ENCODE peak calls at places on chromosomes 7 and 10, in ten cellular contexts. D is right lobe of liver, O is mammary epithelial cell, W is HL-60, H is sigmoid colon, I is heart right ventricle, B is IMR-90, K is esophagus muscularis mucosa, A is endodermal cell, T is fibroblast of lung. G is an unnamed sample.
A peak's percentile ranks its signal among the peaks of the same experiment; 100 is the strongest.

GRCh38 chr7:82859106-82859850 is 303.4 kb downstream of the PCLO start:
- DNase-seq in W (no peak), O (peak; percentile 16), D (no peak), I (no peak), T (no peak), B (peak; percentile 1), H (no peak), K (no peak), A (no peak), G (no peak)

GRCh38 chr7:3747452-3747851 is 446.4 kb downstream of the SDK1 start:
- DNase-seq in D (no peak), H (no peak), I (no peak), B (no peak), W (no peak), T (no peak), A (no peak), K (no peak), O (no peak), G (no peak)

GRCh38 chr10:35375091-35375765 is 38.9 kb downstream of the CCNY start:
- DNase-seq in B (peak; percentile 47), D (no peak), W (no peak), K (no peak), T (no peak), H (no peak), I (no peak), A (no peak), O (peak; percentile 14), G (no peak)

GRCh38 chr10:110859947-110860376 is 11.8 kb upstream of the PDCD4 start:
- DNase-seq in A (peak; percentile 22), K (no peak), W (peak; percentile 93), H (peak; percentile 67), B (peak; percentile 72), I (no peak), O (no peak), D (no peak), T (peak; percentile 80), G (no peak)

GRCh38 chr10:122126763-122127659 is 138.0 kb downstream of the TACC2 start:
- DNase-seq in B (peak; percentile 97), K (no peak), W (no peak), T (peak; percentile 96), H (peak; percentile 83), O (peak; percentile 73), D (no peak), I (no peak), A (peak; percentile 74), G (no peak)

GRCh38 chr7:127588019-127588696 is at the start of gene ARF5:
- DNase-seq in I (peak; percentile 93), D (peak; percentile 94), K (peak; percentile 96), O (peak; percentile 75), A (peak; percentile 96), B (peak; percentile 72), W (peak; percentile 41), T (peak; percentile 80), H (peak; percentile 95), G (peak; percentile 88)

GRCh38 chr7:94975316-94975715 is 67.9 kb downstream of the PPP1R9A start:
- DNase-seq in H (no peak), A (no peak), K (no peak), T (peak; percentile 92), W (no peak), D (no peak), I (no peak), B (no peak), O (no peak), G (no peak)

GRCh38 chr7:87147500-87147899 is 4.8 kb upstream of the DMTF1 start:
- DNase-seq in D (no peak), O (peak; percentile 8), B (no peak), H (no peak), I (no peak), A (peak; percentile 53), W (no peak), K (no peak), T (no peak), G (no peak)

GRCh38 chr7:100489824-100490223 is 6.1 kb downstream of the NYAP1 start:
- DNase-seq in T (peak; percentile 97), H (no peak), A (peak; percentile 89), B (peak; percentile 96), I (no peak), K (no peak), W (peak; percentile 84), D (no peak), O (peak; percentile 44), G (peak; percentile 97)

GRCh38 chr10:12814166-12814565 is 187.3 kb downstream of the CCDC3 start:
- DNase-seq in D (no peak), I (no peak), T (no peak), K (no peak), H (no peak), B (no peak), W (no peak), A (no peak), O (no peak), G (no peak)

GRCh38 chr7:141974831-141975230 is 1.3 kb upstream of the TAS2R38 start:
- DNase-seq in D (no peak), A (peak; percentile 72), K (no peak), I (no peak), H (no peak), T (no peak), B (no peak), O (peak; percentile 37), W (no peak), G (no peak)

GRCh38 chr10:118214751-118215150 is 127.4 kb downstream of the FAM204A start:
- DNase-seq in T (no peak), K (peak; percentile 24), O (no peak), D (no peak), W (no peak), B (no peak), H (no peak), I (no peak), A (no peak), G (no peak)

GRCh38 chr10:70432561-70433263 is 8.8 kb downstream of the NODAL start:
- DNase-seq in D (no peak), H (peak; percentile 61), B (no peak), K (no peak), I (no peak), O (no peak), A (no peak), T (no peak), W (no peak), G (no peak)

GRCh38 chr10:70435241-70436085 is 6.0 kb downstream of the NODAL start:
- DNase-seq in D (no peak), B (no peak), A (peak; percentile 50), I (no peak), T (no peak), O (no peak), H (peak; percentile 53), W (no peak), K (no peak), G (no peak)

GRCh38 chr10:70433581-70434280 is 7.8 kb downstream of the NODAL start:
- DNase-seq in I (peak; percentile 25), A (no peak), K (no peak), T (no peak), D (no peak), W (no peak), O (no peak), H (peak; percentile 53), B (peak; percentile 18), G (peak; percentile 4)

GRCh38 chr10:70430489-70431445 is 10.7 kb downstream of the NODAL start:
- DNase-seq in K (no peak), B (peak; percentile 87), D (peak; percentile 49), A (no peak), T (peak; percentile 99), O (peak; percentile 30), H (peak; percentile 92), W (no peak), I (peak; percentile 34), G (peak; percentile 42)

GRCh38 chr10:70432101-70432500 is 9.4 kb downstream of the NODAL start:
- DNase-seq in T (no peak), O (peak; percentile 64), W (no peak), D (no peak), I (peak; percentile 24), B (no peak), H (peak; percentile 61), K (no peak), A (peak; percentile 45), G (peak; percentile 69)
- H3K4me3 ChIP-seq in T (no peak overlapping the region), O (no peak overlapping the region), W (no peak overlapping the region), D (no peak overlapping the region), I (no peak overlapping the region), B (no peak overlapping the region), H (no peak overlapping the region), K (no peak overlapping the region), A (no peak overlapping the region), G (peak overlapping the region; percentile 3)

GRCh38 chr10:76763360-76763759 is 874.2 kb downstream of the KCNMA1 start:
- DNase-seq in B (no peak), D (no peak), I (no peak), T (peak; percentile 2), A (no peak), W (no peak), O (peak; percentile 34), K (no peak), H (no peak), G (no peak)
- TF ChIP-seq CTCF in B (no peak), D (no peak), I (no peak), T (no peak), A (no peak), W (no peak), O (no peak), K (no peak), H (no peak), G (no peak)

DNA sequence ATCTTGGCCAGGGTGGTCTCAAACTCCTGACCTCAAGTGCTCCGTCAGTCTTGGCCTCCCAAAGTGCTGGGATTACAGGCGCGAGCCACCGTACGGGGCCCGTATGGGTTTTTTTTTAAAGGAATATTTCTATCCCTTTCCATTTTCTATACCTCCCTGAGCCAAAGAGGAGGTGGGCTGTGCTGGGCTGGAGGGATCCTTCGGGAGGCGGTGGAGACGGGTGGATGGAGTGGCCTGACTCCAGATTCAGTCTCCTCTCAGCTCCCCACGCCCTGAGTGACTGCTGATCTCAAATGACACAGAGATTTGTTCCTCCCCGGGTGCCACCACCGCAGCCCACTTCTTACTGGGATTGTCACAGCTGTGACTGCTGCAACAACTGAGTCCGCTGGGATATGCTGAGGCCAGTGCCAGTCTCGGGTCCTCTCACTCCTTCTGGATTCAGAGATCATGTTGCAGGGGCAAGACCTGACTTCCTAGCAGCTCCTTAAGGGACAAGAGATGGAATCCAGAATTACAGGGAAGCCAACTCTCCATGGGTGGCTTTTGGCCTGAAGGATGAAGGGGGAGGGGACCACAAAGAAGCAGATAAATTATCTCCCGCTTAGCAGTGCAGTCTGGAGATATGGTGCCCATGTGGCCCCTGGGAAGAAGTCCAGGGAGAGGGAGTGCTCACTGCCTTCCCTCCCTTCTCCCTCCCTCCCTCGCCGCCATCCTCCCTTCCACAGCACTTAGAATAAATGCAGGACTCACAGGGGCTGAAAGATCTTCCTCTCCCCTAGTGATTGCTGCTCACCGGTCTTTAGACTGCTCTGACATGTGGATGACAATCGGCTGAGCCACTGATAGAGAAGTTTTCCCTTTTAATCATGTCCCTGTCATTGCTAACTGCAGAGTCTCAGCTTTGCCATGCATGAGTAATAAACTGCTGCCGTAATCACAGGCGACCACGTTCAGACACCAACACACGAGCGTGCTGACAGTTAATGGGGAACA is 14.3 kb downstream of the GALNT17 start:
- DNase-seq in I (no peak), D (no peak), T (no peak), A (peak; percentile 50), O (no peak), B (no peak), W (no peak), K (no peak), H (no peak), G (no peak)
- H3K27ac ChIP-seq in I (peak overlapping the region; percentile 5), D (no peak overlapping the region), T (no peak overlapping the region), A (no peak overlapping the region), O (no peak overlapping the region), B (no peak overlapping the region), W (no peak overlapping the region), K (no peak overlapping the region), H (no peak overlapping the region), G (no peak overlapping the region)

DNA sequence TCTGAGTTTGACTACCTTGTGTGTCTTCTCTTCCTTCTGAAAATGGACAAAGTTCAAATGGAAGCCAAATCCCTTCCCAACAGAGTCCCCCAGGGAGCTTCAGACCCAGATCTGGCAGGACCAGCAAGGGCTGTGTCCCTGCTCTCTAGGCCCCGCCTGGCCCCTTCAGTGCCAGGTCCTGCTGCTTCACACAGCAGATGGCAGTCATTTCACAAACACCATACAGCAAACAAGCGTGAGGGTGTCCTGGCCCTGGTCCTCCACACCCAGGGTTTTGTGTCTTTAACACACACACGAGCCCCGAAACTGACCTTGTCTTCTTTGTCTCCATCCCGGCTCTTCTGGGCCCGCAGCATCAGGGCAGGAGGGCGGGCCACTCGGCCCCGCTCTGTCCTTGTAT is 145.0 kb downstream of the TCERG1L start:
- DNase-seq in T (no peak), H (peak; percentile 42), A (peak; percentile 28), W (no peak), O (no peak), K (no peak), D (no peak), I (no peak), B (no peak), G (peak; percentile 56)
- H3K4me3 ChIP-seq in T (no peak overlapping the region), H (no peak overlapping the region), A (no peak overlapping the region), W (no peak overlapping the region), O (no peak overlapping the region), K (no peak overlapping the region), D (no peak overlapping the region), I (no peak overlapping the region), B (no peak overlapping the region), G (no peak overlapping the region)

G was measured in dorsolateral prefrontal cortex.